ENCODE peak calls at places on chromosomes 4 and X, in nine cellular contexts. One of them, this sample, is unnamed.

GRCh38 chrX:118254611-118255010 is 91.3 kb upstream of the WDR44 start:
- DNase-seq in ovary: peak; percentile 18
- DNase-seq in stomach: peak; percentile 58
- DNase-seq in SK-N-SH: peak; percentile 38
- DNase-seq in suprapubic skin: no peak
- DNase-seq in A549: peak; percentile 25
- DNase-seq in tibial nerve: peak; percentile 84
- DNase-seq in sigmoid colon: no peak
- DNase-seq in H1: no peak
- DNase-seq in this sample: no peak

GRCh38 chr4:2243682-2244380 is 1.9 kb upstream of the HAUS3 start:
- DNase-seq in ovary: peak; percentile 68
- DNase-seq in stomach: peak; percentile 31
- DNase-seq in SK-N-SH: peak; percentile 72
- DNase-seq in suprapubic skin: peak; percentile 81
- DNase-seq in A549: peak; percentile 15
- DNase-seq in tibial nerve: peak; percentile 67
- DNase-seq in sigmoid colon: peak; percentile 78
- DNase-seq in H1: no peak
- DNase-seq in this sample: no peak

GRCh38 chr4:2068566-2068965 is 9.4 kb downstream of the NAT8L start:
- DNase-seq in ovary: no peak
- DNase-seq in stomach: no peak
- DNase-seq in SK-N-SH: no peak
- DNase-seq in suprapubic skin: peak; percentile 44
- DNase-seq in A549: no peak
- DNase-seq in tibial nerve: no peak
- DNase-seq in sigmoid colon: peak; percentile 35
- DNase-seq in H1: no peak
- DNase-seq in this sample: no peak

GRCh38 chr4:180635276-180635675 is 1607.9 kb upstream of the TENM3 start:
- DNase-seq in ovary: no peak
- DNase-seq in stomach: no peak
- DNase-seq in SK-N-SH: no peak
- DNase-seq in suprapubic skin: no peak
- DNase-seq in A549: no peak
- DNase-seq in tibial nerve: no peak
- DNase-seq in sigmoid colon: no peak
- DNase-seq in H1: no peak
- DNase-seq in this sample: no peak

GRCh38 chrX:53018627-53019026 is 30.0 kb upstream of the GPR173 start:
- DNase-seq in ovary: no peak
- DNase-seq in stomach: no peak
- DNase-seq in SK-N-SH: no peak
- DNase-seq in suprapubic skin: no peak
- DNase-seq in A549: no peak
- DNase-seq in tibial nerve: no peak
- DNase-seq in sigmoid colon: no peak
- DNase-seq in H1: no peak
- DNase-seq in this sample: no peak

GRCh38 chr4:74096265-74096980 is 2.6 kb downstream of the CXCL2 start:
- DNase-seq in ovary: no peak
- DNase-seq in stomach: peak; percentile 29
- DNase-seq in SK-N-SH: no peak
- DNase-seq in suprapubic skin: no peak
- DNase-seq in A549: no peak
- DNase-seq in tibial nerve: no peak
- DNase-seq in sigmoid colon: no peak
- DNase-seq in H1: no peak
- DNase-seq in this sample: no peak

GRCh38 chr4:6500481-6501135 is 28.2 kb upstream of the PPP2R2C start:
- DNase-seq in ovary: no peak
- DNase-seq in stomach: no peak
- DNase-seq in SK-N-SH: no peak
- DNase-seq in suprapubic skin: peak; percentile 43
- DNase-seq in A549: no peak
- DNase-seq in tibial nerve: no peak
- DNase-seq in sigmoid colon: no peak
- DNase-seq in H1: no peak
- DNase-seq in this sample: peak; percentile 57

GRCh38 chrX:133983243-133983973 is 2.0 kb downstream of the GPC3 start:
- DNase-seq in ovary: no peak
- DNase-seq in stomach: no peak
- DNase-seq in SK-N-SH: no peak
- DNase-seq in suprapubic skin: no peak
- DNase-seq in A549: no peak
- DNase-seq in tibial nerve: no peak
- DNase-seq in sigmoid colon: no peak
- DNase-seq in H1: no peak
- DNase-seq in this sample: no peak

GRCh38 chr4:541271-541670 is 34.8 kb downstream of the TMEM271 start:
- DNase-seq in ovary: no peak
- DNase-seq in stomach: no peak
- DNase-seq in SK-N-SH: no peak
- DNase-seq in suprapubic skin: no peak
- DNase-seq in A549: no peak
- DNase-seq in tibial nerve: no peak
- DNase-seq in sigmoid colon: no peak
- DNase-seq in H1: no peak
- DNase-seq in this sample: no peak

GRCh38 chrX:63664083-63664482 is 120.9 kb downstream of the ARHGEF9 start:
- DNase-seq in ovary: no peak
- DNase-seq in stomach: no peak
- DNase-seq in SK-N-SH: no peak
- DNase-seq in suprapubic skin: no peak
- DNase-seq in A549: no peak
- DNase-seq in tibial nerve: no peak
- DNase-seq in sigmoid colon: no peak
- DNase-seq in H1: no peak
- DNase-seq in this sample: no peak

GRCh38 chr4:153728151-153728550 is 31.7 kb downstream of the RNF175 start:
- DNase-seq in ovary: no peak
- DNase-seq in stomach: no peak
- DNase-seq in SK-N-SH: no peak
- DNase-seq in suprapubic skin: no peak
- DNase-seq in A549: no peak
- DNase-seq in tibial nerve: no peak
- DNase-seq in sigmoid colon: no peak
- DNase-seq in H1: no peak
- DNase-seq in this sample: no peak

GRCh38 chrX:74251006-74251930 is 52.7 kb upstream of the ZCCHC13 start:
- DNase-seq in ovary: no peak
- DNase-seq in stomach: no peak
- DNase-seq in SK-N-SH: no peak
- DNase-seq in suprapubic skin: no peak
- DNase-seq in A549: peak; percentile 28
- DNase-seq in tibial nerve: no peak
- DNase-seq in sigmoid colon: no peak
- DNase-seq in H1: no peak
- DNase-seq in this sample: no peak

GRCh38 chr4:39698424-39699009 is 581 bp downstream of the UBE2K start:
- DNase-seq in ovary: peak; percentile 71
- DNase-seq in stomach: peak; percentile 32
- DNase-seq in SK-N-SH: peak; percentile 74
- DNase-seq in suprapubic skin: peak; percentile 82
- DNase-seq in A549: peak; percentile 31
- DNase-seq in tibial nerve: peak; percentile 36
- DNase-seq in sigmoid colon: peak; percentile 72
- DNase-seq in H1: no peak
- DNase-seq in this sample: peak; percentile 92

GRCh38 chr4:44869222-44869882 is 143.0 kb upstream of the GNPDA2 start:
- DNase-seq in ovary: no peak
- DNase-seq in stomach: no peak
- DNase-seq in SK-N-SH: no peak
- DNase-seq in suprapubic skin: no peak
- DNase-seq in A549: no peak
- DNase-seq in tibial nerve: no peak
- DNase-seq in sigmoid colon: no peak
- DNase-seq in H1: no peak
- DNase-seq in this sample: no peak

GRCh38 chr4:161937596-161937995 is 226.2 kb downstream of the FSTL5 start:
- DNase-seq in ovary: no peak
- DNase-seq in stomach: no peak
- DNase-seq in SK-N-SH: no peak
- DNase-seq in suprapubic skin: no peak
- DNase-seq in A549: no peak
- DNase-seq in tibial nerve: no peak
- DNase-seq in sigmoid colon: no peak
- DNase-seq in H1: no peak
- DNase-seq in this sample: no peak

GRCh38 chr4:82851902-82852750 is 38.8 kb downstream of the SEC31A start:
- DNase-seq in ovary: no peak
- DNase-seq in stomach: no peak
- DNase-seq in SK-N-SH: peak; percentile 7
- DNase-seq in suprapubic skin: no peak
- DNase-seq in A549: no peak
- DNase-seq in tibial nerve: no peak
- DNase-seq in sigmoid colon: no peak
- DNase-seq in H1: no peak
- DNase-seq in this sample: no peak

GRCh38 chr4:126338572-126338971 is 1023.8 kb downstream of the FAT4 start:
- DNase-seq in ovary: no peak
- DNase-seq in stomach: no peak
- DNase-seq in SK-N-SH: peak; percentile 3
- DNase-seq in suprapubic skin: no peak
- DNase-seq in A549: no peak
- DNase-seq in tibial nerve: no peak
- DNase-seq in sigmoid colon: no peak
- DNase-seq in H1: no peak
- DNase-seq in this sample: no peak

GRCh38 chr4:77021614-77022089 is 54.1 kb downstream of the CCNI start:
- DNase-seq in ovary: no peak
- DNase-seq in stomach: peak; percentile 34
- DNase-seq in SK-N-SH: no peak
- DNase-seq in suprapubic skin: no peak
- DNase-seq in A549: no peak
- DNase-seq in tibial nerve: no peak
- DNase-seq in sigmoid colon: no peak
- DNase-seq in H1: no peak
- DNase-seq in this sample: peak; percentile 87

GRCh38 chrX:68059469-68059868 is 373.8 kb downstream of the OPHN1 start:
- DNase-seq in ovary: no peak
- DNase-seq in stomach: no peak
- DNase-seq in SK-N-SH: no peak
- DNase-seq in suprapubic skin: no peak
- DNase-seq in A549: no peak
- DNase-seq in tibial nerve: no peak
- DNase-seq in sigmoid colon: no peak
- DNase-seq in H1: no peak
- DNase-seq in this sample: no peak

GRCh38 chrX:109943740-109944092 is 59.2 kb upstream of the TMEM164 start:
- DNase-seq in ovary: no peak
- DNase-seq in stomach: no peak
- DNase-seq in SK-N-SH: no peak
- DNase-seq in suprapubic skin: no peak
- DNase-seq in A549: no peak
- DNase-seq in tibial nerve: no peak
- DNase-seq in sigmoid colon: no peak
- DNase-seq in H1: no peak
- DNase-seq in this sample: no peak
- TF ChIP-seq EP300 in ovary: no peak
- TF ChIP-seq EP300 in stomach: no peak
- TF ChIP-seq EP300 in SK-N-SH: no peak
- TF ChIP-seq EP300 in suprapubic skin: no peak
- TF ChIP-seq EP300 in A549: no peak
- TF ChIP-seq EP300 in tibial nerve: no peak
- TF ChIP-seq EP300 in sigmoid colon: no peak
- TF ChIP-seq EP300 in H1: no peak
- TF ChIP-seq EP300 in this sample: no peak

GRCh38 chr4:99383381-99383780 is 30.8 kb upstream of the ADH1C start:
- DNase-seq in ovary: no peak
- DNase-seq in stomach: no peak
- DNase-seq in SK-N-SH: no peak
- DNase-seq in suprapubic skin: no peak
- DNase-seq in A549: no peak
- DNase-seq in tibial nerve: no peak
- DNase-seq in sigmoid colon: no peak
- DNase-seq in H1: no peak
- DNase-seq in this sample: no peak
- TF ChIP-seq EP300 in ovary: no peak
- TF ChIP-seq EP300 in stomach: no peak
- TF ChIP-seq EP300 in SK-N-SH: no peak
- TF ChIP-seq EP300 in suprapubic skin: no peak
- TF ChIP-seq EP300 in A549: no peak
- TF ChIP-seq EP300 in tibial nerve: no peak
- TF ChIP-seq EP300 in sigmoid colon: no peak
- TF ChIP-seq EP300 in H1: no peak
- TF ChIP-seq EP300 in this sample: no peak

GRCh38 chr4:186725422-186726149 is 1.9 kb upstream of the FAT1 start:
- DNase-seq in ovary: peak; percentile 74
- DNase-seq in stomach: peak; percentile 81
- DNase-seq in SK-N-SH: peak; percentile 76
- DNase-seq in suprapubic skin: no peak
- DNase-seq in A549: peak; percentile 72
- DNase-seq in tibial nerve: peak; percentile 84
- DNase-seq in sigmoid colon: peak; percentile 90
- DNase-seq in H1: no peak
- DNase-seq in this sample: peak; percentile 94

GRCh38 chr4:186723207-186724047 is at the start of gene FAT1:
- DNase-seq in ovary: peak; percentile 83
- DNase-seq in stomach: peak; percentile 72
- DNase-seq in SK-N-SH: peak; percentile 85
- DNase-seq in suprapubic skin: no peak
- DNase-seq in A549: peak; percentile 35
- DNase-seq in tibial nerve: peak; percentile 40
- DNase-seq in sigmoid colon: peak; percentile 85
- DNase-seq in H1: no peak
- DNase-seq in this sample: no peak

GRCh38 chr4:186726150-186726439 is 2.4 kb upstream of the FAT1 start:
- DNase-seq in ovary: no peak
- DNase-seq in stomach: no peak
- DNase-seq in SK-N-SH: no peak
- DNase-seq in suprapubic skin: no peak
- DNase-seq in A549: peak; percentile 18
- DNase-seq in tibial nerve: no peak
- DNase-seq in sigmoid colon: no peak
- DNase-seq in H1: no peak
- DNase-seq in this sample: no peak

GRCh38 chr4:186724048-186724860 is 598 bp upstream of the FAT1 start:
- DNase-seq in ovary: peak; percentile 75
- DNase-seq in stomach: peak; percentile 64
- DNase-seq in SK-N-SH: peak; percentile 60
- DNase-seq in suprapubic skin: no peak
- DNase-seq in A549: peak; percentile 18
- DNase-seq in tibial nerve: no peak
- DNase-seq in sigmoid colon: peak; percentile 80
- DNase-seq in H1: no peak
- DNase-seq in this sample: peak; percentile 92

GRCh38 chr4:186724861-186725419 is 1.3 kb upstream of the FAT1 start:
- DNase-seq in ovary: no peak
- DNase-seq in stomach: no peak
- DNase-seq in SK-N-SH: no peak
- DNase-seq in suprapubic skin: no peak
- DNase-seq in A549: no peak
- DNase-seq in tibial nerve: peak; percentile 29
- DNase-seq in sigmoid colon: no peak
- DNase-seq in H1: no peak
- DNase-seq in this sample: peak; percentile 87
- TF ChIP-seq EP300 in ovary: no peak
- TF ChIP-seq EP300 in stomach: no peak
- TF ChIP-seq EP300 in SK-N-SH: no peak
- TF ChIP-seq EP300 in suprapubic skin: no peak
- TF ChIP-seq EP300 in A549: no peak
- TF ChIP-seq EP300 in tibial nerve: no peak
- TF ChIP-seq EP300 in sigmoid colon: no peak
- TF ChIP-seq EP300 in H1: no peak
- TF ChIP-seq EP300 in this sample: no peak

GRCh38 chr4:114512595-114513295 is 85.9 kb upstream of the UGT8 start:
- DNase-seq in ovary: no peak
- DNase-seq in stomach: no peak
- DNase-seq in SK-N-SH: no peak
- DNase-seq in suprapubic skin: no peak
- DNase-seq in A549: no peak
- DNase-seq in tibial nerve: no peak
- DNase-seq in sigmoid colon: no peak
- DNase-seq in H1: no peak
- DNase-seq in this sample: no peak
- TF ChIP-seq EP300 in ovary: no peak
- TF ChIP-seq EP300 in stomach: no peak
- TF ChIP-seq EP300 in SK-N-SH: no peak
- TF ChIP-seq EP300 in suprapubic skin: no peak
- TF ChIP-seq EP300 in A549: no peak
- TF ChIP-seq EP300 in tibial nerve: no peak
- TF ChIP-seq EP300 in sigmoid colon: no peak
- TF ChIP-seq EP300 in H1: no peak
- TF ChIP-seq EP300 in this sample: no peak

This sample was measured in esophagus muscularis mucosa.